ENCODE peak calls at places on chromosomes 7 and 10, in six cellular contexts. One of them, this sample, is unnamed.

GRCh38 chr7:90238017-90238416 is 7.0 kb upstream of the CFAP69 start:
- DNase-seq in A549: no peak
- DNase-seq in HepG2: no peak
- DNase-seq in K562: no peak
- DNase-seq in endothelial cell of umbilical vein: no peak
- DNase-seq in GM12878: no peak
- DNase-seq in this sample: no peak

GRCh38 chr10:59894114-59894513 is 12.2 kb downstream of the CCDC6 start:
- DNase-seq in A549: no peak
- DNase-seq in HepG2: no peak
- DNase-seq in K562: no peak
- DNase-seq in endothelial cell of umbilical vein: no peak
- DNase-seq in GM12878: no peak
- DNase-seq in this sample: no peak

GRCh38 chr7:132030161-132030568 is 473.7 kb upstream of the PODXL start:
- DNase-seq in A549: no peak
- DNase-seq in HepG2: no peak
- DNase-seq in K562: no peak
- DNase-seq in endothelial cell of umbilical vein: peak; percentile 53
- DNase-seq in GM12878: no peak
- DNase-seq in this sample: no peak

GRCh38 chr7:155496267-155497005 is 38.5 kb downstream of the EN2 start:
- DNase-seq in A549: no peak
- DNase-seq in HepG2: no peak
- DNase-seq in K562: no peak
- DNase-seq in endothelial cell of umbilical vein: no peak
- DNase-seq in GM12878: no peak
- DNase-seq in this sample: no peak

GRCh38 chr7:100132126-100132525 is 5.4 kb downstream of the MBLAC1 start:
- DNase-seq in A549: no peak
- DNase-seq in HepG2: no peak
- DNase-seq in K562: no peak
- DNase-seq in endothelial cell of umbilical vein: no peak
- DNase-seq in GM12878: no peak
- DNase-seq in this sample: no peak

GRCh38 chr7:74427974-74428373 is 25.7 kb upstream of the GTF2IRD1 start:
- DNase-seq in A549: no peak
- DNase-seq in HepG2: no peak
- DNase-seq in K562: no peak
- DNase-seq in endothelial cell of umbilical vein: no peak
- DNase-seq in GM12878: no peak
- DNase-seq in this sample: no peak

GRCh38 chr10:129605266-129605985 is 138.4 kb downstream of the MGMT start:
- DNase-seq in A549: no peak
- DNase-seq in HepG2: no peak
- DNase-seq in K562: no peak
- DNase-seq in endothelial cell of umbilical vein: no peak
- DNase-seq in GM12878: peak; percentile 40
- DNase-seq in this sample: no peak

GRCh38 chr7:132485136-132485535 is 91.1 kb downstream of the PLXNA4 start:
- DNase-seq in A549: no peak
- DNase-seq in HepG2: no peak
- DNase-seq in K562: no peak
- DNase-seq in endothelial cell of umbilical vein: peak; percentile 33
- DNase-seq in GM12878: no peak
- DNase-seq in this sample: no peak

GRCh38 chr10:8159628-8160165 is 105.2 kb downstream of the GATA3 start:
- DNase-seq in A549: no peak
- DNase-seq in HepG2: no peak
- DNase-seq in K562: no peak
- DNase-seq in endothelial cell of umbilical vein: no peak
- DNase-seq in GM12878: no peak
- DNase-seq in this sample: no peak

GRCh38 chr10:17682236-17682946 is 38.4 kb downstream of the STAM start:
- DNase-seq in A549: no peak
- DNase-seq in HepG2: no peak
- DNase-seq in K562: no peak
- DNase-seq in endothelial cell of umbilical vein: peak; percentile 37
- DNase-seq in GM12878: no peak
- DNase-seq in this sample: no peak
- TF ChIP-seq MAX in A549: no peak
- TF ChIP-seq MAX in HepG2: no peak
- TF ChIP-seq MAX in K562: no peak
- TF ChIP-seq MAX in endothelial cell of umbilical vein: no peak
- TF ChIP-seq MAX in GM12878: no peak
- TF ChIP-seq MAX in this sample: no peak

GRCh38 chr10:34816067-34817002 is 1.2 kb upstream of the PARD3 start:
- DNase-seq in A549: peak; percentile 28
- DNase-seq in HepG2: no peak
- DNase-seq in K562: no peak
- DNase-seq in endothelial cell of umbilical vein: peak; percentile 34
- DNase-seq in GM12878: no peak
- DNase-seq in this sample: peak; percentile 38
- TF ChIP-seq CTCF in A549: no peak
- TF ChIP-seq CTCF in HepG2: no peak
- TF ChIP-seq CTCF in K562: no peak
- TF ChIP-seq CTCF in endothelial cell of umbilical vein: no peak
- TF ChIP-seq CTCF in GM12878: no peak
- TF ChIP-seq CTCF in this sample: no peak

GRCh38 chr10:51100221-51100620 is 25.9 kb downstream of the PRKG1 start:
- DNase-seq in A549: no peak
- DNase-seq in HepG2: no peak
- DNase-seq in K562: no peak
- DNase-seq in endothelial cell of umbilical vein: no peak
- DNase-seq in GM12878: no peak
- DNase-seq in this sample: no peak

GRCh38 chr10:51095444-51095843 is 21.2 kb downstream of the PRKG1 start:
- DNase-seq in A549: no peak
- DNase-seq in HepG2: no peak
- DNase-seq in K562: no peak
- DNase-seq in endothelial cell of umbilical vein: no peak
- DNase-seq in GM12878: no peak
- DNase-seq in this sample: no peak

GRCh38 chr10:51092402-51092801 is 18.1 kb downstream of the PRKG1 start:
- DNase-seq in A549: no peak
- DNase-seq in HepG2: no peak
- DNase-seq in K562: no peak
- DNase-seq in endothelial cell of umbilical vein: no peak
- DNase-seq in GM12878: no peak
- DNase-seq in this sample: no peak

DNA sequence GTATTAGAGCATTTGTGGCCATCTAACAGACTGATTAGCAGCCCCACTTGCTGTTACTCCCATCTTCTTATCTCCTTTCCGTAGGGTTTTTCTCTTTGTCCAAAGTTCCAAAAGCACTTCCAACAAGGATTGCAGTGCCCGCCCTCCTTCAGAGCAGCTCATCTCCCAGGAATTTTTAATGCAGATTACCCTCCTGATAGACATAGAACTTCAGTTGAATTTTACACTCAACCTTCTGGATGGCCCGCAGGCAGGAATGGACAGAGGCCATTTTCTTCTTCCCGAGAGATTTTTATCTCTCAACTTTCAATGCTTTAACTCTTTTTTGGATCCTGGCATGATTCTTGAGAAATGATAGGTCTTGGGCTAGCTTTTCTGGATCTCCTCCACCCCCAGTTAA is 23.3 kb downstream of the PRKG1 start:
- DNase-seq in A549: no peak
- DNase-seq in HepG2: no peak
- DNase-seq in K562: no peak
- DNase-seq in endothelial cell of umbilical vein: no peak
- DNase-seq in GM12878: no peak
- DNase-seq in this sample: no peak
- TF ChIP-seq MYC in A549: no peak
- TF ChIP-seq MYC in HepG2: no peak
- TF ChIP-seq MYC in K562: no peak
- TF ChIP-seq MYC in endothelial cell of umbilical vein: no peak
- TF ChIP-seq MYC in GM12878: no peak
- TF ChIP-seq MYC in this sample: no peak

GRCh38 chr10:70575486-70575873 is 27.1 kb downstream of the PRF1 start:
- DNase-seq in A549: no peak
- DNase-seq in HepG2: no peak
- DNase-seq in K562: no peak
- DNase-seq in endothelial cell of umbilical vein: no peak
- DNase-seq in GM12878: no peak
- DNase-seq in this sample: peak; percentile 71

GRCh38 chr10:70578371-70578947 is 24.1 kb downstream of the PRF1 start:
- DNase-seq in A549: no peak
- DNase-seq in HepG2: peak; percentile 68
- DNase-seq in K562: peak; percentile 73
- DNase-seq in endothelial cell of umbilical vein: no peak
- DNase-seq in GM12878: peak; percentile 95
- DNase-seq in this sample: peak; percentile 85

GRCh38 chr10:70582793-70583700 is 19.5 kb downstream of the PRF1 start:
- DNase-seq in A549: no peak
- DNase-seq in HepG2: no peak
- DNase-seq in K562: no peak
- DNase-seq in endothelial cell of umbilical vein: no peak
- DNase-seq in GM12878: no peak
- DNase-seq in this sample: no peak

GRCh38 chr10:70575874-70576802 is 26.4 kb downstream of the PRF1 start:
- DNase-seq in A549: no peak
- DNase-seq in HepG2: peak; percentile 15
- DNase-seq in K562: peak; percentile 89
- DNase-seq in endothelial cell of umbilical vein: no peak
- DNase-seq in GM12878: peak; percentile 81
- DNase-seq in this sample: peak; percentile 98

GRCh38 chr10:70579234-70580002 is 23.1 kb downstream of the PRF1 start:
- DNase-seq in A549: peak; percentile 21
- DNase-seq in HepG2: no peak
- DNase-seq in K562: peak; percentile 87
- DNase-seq in endothelial cell of umbilical vein: no peak
- DNase-seq in GM12878: peak; percentile 48
- DNase-seq in this sample: no peak
- TF ChIP-seq MAX in A549: no peak
- TF ChIP-seq MAX in HepG2: no peak
- TF ChIP-seq MAX in K562: peak; percentile 71
- TF ChIP-seq MAX in endothelial cell of umbilical vein: no peak
- TF ChIP-seq MAX in GM12878: no peak
- TF ChIP-seq MAX in this sample: peak; percentile 46

DNA sequence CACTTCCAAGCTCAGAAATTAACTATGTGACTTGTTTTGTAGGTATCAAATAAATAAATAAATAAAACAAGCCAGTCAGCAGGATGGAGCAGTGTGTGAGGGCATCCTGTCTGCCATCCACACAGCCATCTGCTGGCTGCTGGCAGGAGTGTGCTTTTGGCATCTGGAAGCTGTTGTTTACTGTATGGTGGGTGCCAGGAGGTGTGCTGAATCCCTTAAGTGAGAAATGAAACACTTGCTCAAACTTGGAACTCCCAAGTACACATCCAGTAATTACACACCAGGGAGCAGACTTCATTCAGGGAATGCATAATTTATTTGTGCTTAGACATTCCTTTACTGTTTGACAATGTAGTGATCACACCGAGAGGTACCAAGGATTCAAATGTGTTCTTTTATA is 16.9 kb upstream of the TAX1BP1 start:
- DNase-seq in A549: no peak
- DNase-seq in HepG2: no peak
- DNase-seq in K562: no peak
- DNase-seq in endothelial cell of umbilical vein: peak; percentile 89
- DNase-seq in GM12878: no peak
- DNase-seq in this sample: peak; percentile 57
- TF ChIP-seq CTCF in A549: peak; percentile 34
- TF ChIP-seq CTCF in HepG2: peak; percentile 10
- TF ChIP-seq CTCF in K562: peak; percentile 4
- TF ChIP-seq CTCF in endothelial cell of umbilical vein: peak; percentile 28
- TF ChIP-seq CTCF in GM12878: no peak
- TF ChIP-seq CTCF in this sample: peak; percentile 25

DNA sequence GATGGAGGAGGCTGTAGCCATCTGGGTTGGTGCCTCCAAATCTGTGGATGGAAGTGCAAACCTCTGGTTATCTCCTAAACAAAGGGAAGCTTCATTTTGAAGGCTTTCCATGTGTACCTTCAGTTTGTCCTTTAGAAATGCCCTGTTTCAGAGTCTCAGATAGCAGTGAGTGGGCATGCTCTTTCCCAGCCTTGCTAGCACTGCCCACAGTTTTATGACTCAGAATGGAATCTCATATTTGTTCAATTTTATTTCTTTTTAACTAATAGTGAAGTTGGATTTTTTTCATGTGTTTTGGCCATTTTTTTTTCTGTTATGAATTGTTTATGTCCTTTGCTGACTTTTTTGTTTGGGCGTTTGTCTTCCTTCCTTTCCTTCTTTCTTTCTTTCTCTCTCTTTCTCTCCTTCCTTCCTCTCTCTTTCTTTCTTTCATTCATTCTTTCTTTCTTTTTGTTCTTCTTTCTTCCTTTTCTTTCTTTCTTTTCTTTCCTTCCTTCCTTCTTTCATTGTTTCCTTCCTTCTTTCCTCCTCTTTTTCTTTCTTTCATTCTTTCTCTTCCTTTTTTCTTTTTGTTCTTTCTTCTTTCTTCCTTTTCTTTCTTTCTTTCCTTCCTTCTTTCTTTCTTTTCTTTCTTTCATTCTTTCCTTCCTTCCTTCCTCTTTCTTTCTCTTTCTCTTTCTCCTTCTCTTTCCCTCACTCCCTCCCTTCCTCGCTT is 25.6 kb downstream of the PRF1 start:
- DNase-seq in A549: no peak
- DNase-seq in HepG2: no peak
- DNase-seq in K562: no peak
- DNase-seq in endothelial cell of umbilical vein: no peak
- DNase-seq in GM12878: no peak
- DNase-seq in this sample: no peak
- TF ChIP-seq MYC in A549: no peak
- TF ChIP-seq MYC in HepG2: no peak
- TF ChIP-seq MYC in K562: no peak
- TF ChIP-seq MYC in endothelial cell of umbilical vein: no peak
- TF ChIP-seq MYC in GM12878: no peak
- TF ChIP-seq MYC in this sample: no peak

GRCh38 chr10:96618648-96619047 is 31.8 kb upstream of the TM9SF3 start:
- DNase-seq in A549: no peak
- DNase-seq in HepG2: no peak
- DNase-seq in K562: no peak
- DNase-seq in endothelial cell of umbilical vein: no peak
- DNase-seq in GM12878: no peak
- DNase-seq in this sample: no peak
- TF ChIP-seq MAX in A549: no peak
- TF ChIP-seq MAX in HepG2: no peak
- TF ChIP-seq MAX in K562: no peak
- TF ChIP-seq MAX in endothelial cell of umbilical vein: no peak
- TF ChIP-seq MAX in GM12878: no peak
- TF ChIP-seq MAX in this sample: no peak

This sample was measured in NB4.